ENCODE peak calls at places on chromosome 6, in eight cellular contexts. One of them, this sample, is unnamed.

GRCh38 chr6:157270916-157271315 is 52.4 kb downstream of the TMEM242 start:
- DNase-seq in GM13977: no peak
- DNase-seq in RWPE1: no peak
- DNase-seq in uterus: no peak
- DNase-seq in MCF 10A: no peak
- DNase-seq in heart left ventricle: no peak
- DNase-seq in transverse colon: no peak
- DNase-seq in thoracic aorta: no peak
- DNase-seq in this sample: no peak

GRCh38 chr6:141033101-141033500 is 1099.6 kb upstream of the GJE1 start:
- DNase-seq in RWPE1: peak
- DNase-seq in GM13977: no peak
- DNase-seq in heart left ventricle: no peak
- DNase-seq in uterus: no peak
- DNase-seq in thoracic aorta: no peak
- DNase-seq in MCF 10A: peak
- DNase-seq in transverse colon: no peak
- DNase-seq in this sample: no peak

GRCh38 chr6:143745160-143746133 is 67.7 kb downstream of the PHACTR2 start:
- DNase-seq in GM13977: no peak
- DNase-seq in uterus: no peak
- DNase-seq in transverse colon: peak
- DNase-seq in heart left ventricle: no peak
- DNase-seq in MCF 10A: peak
- DNase-seq in thoracic aorta: no peak
- DNase-seq in RWPE1: no peak
- DNase-seq in this sample: no peak

GRCh38 chr6:149864578-149865535 is 698 bp upstream of the LRP11 start:
- DNase-seq in RWPE1: peak
- DNase-seq in GM13977: peak
- DNase-seq in heart left ventricle: no peak
- DNase-seq in transverse colon: no peak
- DNase-seq in uterus: no peak
- DNase-seq in thoracic aorta: no peak
- DNase-seq in MCF 10A: peak
- DNase-seq in this sample: peak

GRCh38 chr6:166317261-166318212 is 9.3 kb upstream of the PRR18 start:
- DNase-seq in MCF 10A: no peak
- DNase-seq in uterus: no peak
- DNase-seq in transverse colon: no peak
- DNase-seq in GM13977: no peak
- DNase-seq in heart left ventricle: no peak
- DNase-seq in thoracic aorta: no peak
- DNase-seq in RWPE1: no peak
- DNase-seq in this sample: no peak

GRCh38 chr6:39048481-39049399 is at the start of gene GLP1R:
- DNase-seq in heart left ventricle: no peak
- DNase-seq in RWPE1: no peak
- DNase-seq in uterus: no peak
- DNase-seq in GM13977: no peak
- DNase-seq in transverse colon: no peak
- DNase-seq in thoracic aorta: no peak
- DNase-seq in MCF 10A: no peak
- DNase-seq in this sample: peak

GRCh38 chr6:144898741-144899140 is 613.6 kb downstream of the UTRN start:
- DNase-seq in uterus: no peak
- DNase-seq in transverse colon: no peak
- DNase-seq in thoracic aorta: no peak
- DNase-seq in GM13977: no peak
- DNase-seq in heart left ventricle: no peak
- DNase-seq in RWPE1: no peak
- DNase-seq in MCF 10A: no peak
- DNase-seq in this sample: no peak

GRCh38 chr6:45607818-45608217 is 230.1 kb upstream of the SUPT3H start:
- DNase-seq in heart left ventricle: no peak
- DNase-seq in MCF 10A: peak
- DNase-seq in GM13977: no peak
- DNase-seq in uterus: no peak
- DNase-seq in transverse colon: peak
- DNase-seq in RWPE1: no peak
- DNase-seq in thoracic aorta: no peak
- DNase-seq in this sample: no peak

GRCh38 chr6:140661691-140662090 is 1287.2 kb upstream of the CITED2 start:
- DNase-seq in thoracic aorta: no peak
- DNase-seq in RWPE1: no peak
- DNase-seq in GM13977: no peak
- DNase-seq in MCF 10A: no peak
- DNase-seq in heart left ventricle: no peak
- DNase-seq in transverse colon: no peak
- DNase-seq in uterus: no peak
- DNase-seq in this sample: no peak

GRCh38 chr6:40251609-40252008 is 317.3 kb upstream of the MOCS1 start:
- DNase-seq in heart left ventricle: no peak
- DNase-seq in thoracic aorta: no peak
- DNase-seq in MCF 10A: no peak
- DNase-seq in transverse colon: peak
- DNase-seq in uterus: no peak
- DNase-seq in GM13977: no peak
- DNase-seq in RWPE1: no peak
- DNase-seq in this sample: no peak

GRCh38 chr6:158764941-158765340 is 54.2 kb downstream of the EZR start:
- DNase-seq in heart left ventricle: no peak
- DNase-seq in uterus: no peak
- DNase-seq in transverse colon: no peak
- DNase-seq in MCF 10A: no peak
- DNase-seq in thoracic aorta: no peak
- DNase-seq in RWPE1: no peak
- DNase-seq in GM13977: no peak
- DNase-seq in this sample: no peak

GRCh38 chr6:89297695-89298351 is 17.3 kb downstream of the GABRR2 start:
- DNase-seq in uterus: peak
- DNase-seq in transverse colon: peak
- DNase-seq in GM13977: peak
- DNase-seq in MCF 10A: peak
- DNase-seq in heart left ventricle: peak
- DNase-seq in RWPE1: peak
- DNase-seq in thoracic aorta: peak
- DNase-seq in this sample: peak

GRCh38 chr6:17585766-17586502 is 14.2 kb upstream of the FAM8A1 start:
- DNase-seq in heart left ventricle: no peak
- DNase-seq in uterus: no peak
- DNase-seq in MCF 10A: no peak
- DNase-seq in RWPE1: peak
- DNase-seq in thoracic aorta: no peak
- DNase-seq in GM13977: no peak
- DNase-seq in transverse colon: no peak
- DNase-seq in this sample: no peak

GRCh38 chr6:156778615-156779205 is 1.5 kb downstream of the ARID1B start:
- DNase-seq in RWPE1: no peak
- DNase-seq in heart left ventricle: peak
- DNase-seq in transverse colon: peak
- DNase-seq in thoracic aorta: no peak
- DNase-seq in uterus: peak
- DNase-seq in GM13977: peak
- DNase-seq in MCF 10A: peak
- DNase-seq in this sample: peak

GRCh38 chr6:11495565-11496145 is 41.9 kb upstream of the TMEM170B start:
- DNase-seq in uterus: no peak
- DNase-seq in MCF 10A: no peak
- DNase-seq in heart left ventricle: no peak
- DNase-seq in transverse colon: no peak
- DNase-seq in GM13977: no peak
- DNase-seq in RWPE1: no peak
- DNase-seq in thoracic aorta: no peak
- DNase-seq in this sample: no peak

GRCh38 chr6:100833972-100834574 is 47.1 kb downstream of the ASCC3 start:
- DNase-seq in thoracic aorta: no peak
- DNase-seq in uterus: no peak
- DNase-seq in heart left ventricle: no peak
- DNase-seq in MCF 10A: no peak
- DNase-seq in transverse colon: no peak
- DNase-seq in RWPE1: no peak
- DNase-seq in GM13977: no peak
- DNase-seq in this sample: no peak

DNA sequence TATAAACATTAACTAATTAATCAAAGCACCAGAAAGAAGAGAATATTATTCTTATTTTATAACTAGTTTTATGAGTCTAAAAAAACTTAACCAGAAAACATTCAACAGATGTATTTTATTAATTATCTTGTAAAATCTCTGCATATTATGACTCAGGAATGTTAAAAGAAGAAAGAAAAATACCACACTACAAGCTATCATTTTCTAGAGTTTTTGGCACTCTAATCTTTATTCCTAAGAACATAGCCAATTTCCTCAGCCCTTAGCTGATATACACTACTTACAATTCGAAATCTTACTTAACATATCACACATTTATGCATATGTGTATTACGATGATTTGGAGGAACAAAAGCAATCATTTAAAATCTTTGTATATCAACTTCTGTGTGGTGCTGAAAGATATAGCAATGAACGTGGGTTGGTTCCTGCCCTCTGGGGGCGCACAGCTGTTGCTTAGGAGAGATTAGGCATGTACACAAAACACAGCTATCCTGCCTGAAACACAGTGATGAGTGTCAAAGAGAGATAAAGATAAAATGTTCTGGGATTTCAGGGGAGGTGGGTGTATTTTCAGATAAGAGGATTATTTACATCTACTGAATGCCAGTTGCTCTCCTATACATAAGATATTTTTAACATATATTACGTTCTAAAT is 404.5 kb downstream of the SYNE1 start:
- DNase-seq in heart left ventricle: peak
- DNase-seq in thoracic aorta: no peak
- DNase-seq in transverse colon: no peak
- DNase-seq in RWPE1: no peak
- DNase-seq in GM13977: no peak
- DNase-seq in MCF 10A: no peak
- DNase-seq in uterus: no peak
- DNase-seq in this sample: peak
- TF ChIP-seq CTCF in heart left ventricle: peak
- TF ChIP-seq CTCF in thoracic aorta: no peak
- TF ChIP-seq CTCF in transverse colon: no peak
- TF ChIP-seq CTCF in RWPE1: no peak
- TF ChIP-seq CTCF in GM13977: no peak
- TF ChIP-seq CTCF in MCF 10A: no peak
- TF ChIP-seq CTCF in uterus: no peak
- TF ChIP-seq CTCF in this sample: peak

GRCh38 chr6:43506667-43507471 is 3.3 kb downstream of the LRRC73 start:
- DNase-seq in heart left ventricle: peak
- DNase-seq in RWPE1: peak
- DNase-seq in thoracic aorta: no peak
- DNase-seq in GM13977: peak
- DNase-seq in uterus: peak
- DNase-seq in MCF 10A: peak
- DNase-seq in transverse colon: peak
- DNase-seq in this sample: peak

GRCh38 chr6:43510827-43511163 is 649 bp upstream of the LRRC73 start:
- DNase-seq in MCF 10A: no peak
- DNase-seq in thoracic aorta: no peak
- DNase-seq in transverse colon: peak
- DNase-seq in heart left ventricle: no peak
- DNase-seq in uterus: no peak
- DNase-seq in GM13977: no peak
- DNase-seq in RWPE1: no peak
- DNase-seq in this sample: no peak

GRCh38 chr6:43509984-43510826 is at the start of gene LRRC73:
- DNase-seq in GM13977: peak
- DNase-seq in RWPE1: peak
- DNase-seq in heart left ventricle: peak
- DNase-seq in transverse colon: peak
- DNase-seq in MCF 10A: peak
- DNase-seq in thoracic aorta: peak
- DNase-seq in uterus: peak
- DNase-seq in this sample: peak

GRCh38 chr6:43508481-43509141 is 1.5 kb downstream of the LRRC73 start:
- DNase-seq in heart left ventricle: no peak
- DNase-seq in RWPE1: no peak
- DNase-seq in GM13977: no peak
- DNase-seq in transverse colon: no peak
- DNase-seq in uterus: no peak
- DNase-seq in thoracic aorta: no peak
- DNase-seq in MCF 10A: no peak
- DNase-seq in this sample: no peak

DNA sequence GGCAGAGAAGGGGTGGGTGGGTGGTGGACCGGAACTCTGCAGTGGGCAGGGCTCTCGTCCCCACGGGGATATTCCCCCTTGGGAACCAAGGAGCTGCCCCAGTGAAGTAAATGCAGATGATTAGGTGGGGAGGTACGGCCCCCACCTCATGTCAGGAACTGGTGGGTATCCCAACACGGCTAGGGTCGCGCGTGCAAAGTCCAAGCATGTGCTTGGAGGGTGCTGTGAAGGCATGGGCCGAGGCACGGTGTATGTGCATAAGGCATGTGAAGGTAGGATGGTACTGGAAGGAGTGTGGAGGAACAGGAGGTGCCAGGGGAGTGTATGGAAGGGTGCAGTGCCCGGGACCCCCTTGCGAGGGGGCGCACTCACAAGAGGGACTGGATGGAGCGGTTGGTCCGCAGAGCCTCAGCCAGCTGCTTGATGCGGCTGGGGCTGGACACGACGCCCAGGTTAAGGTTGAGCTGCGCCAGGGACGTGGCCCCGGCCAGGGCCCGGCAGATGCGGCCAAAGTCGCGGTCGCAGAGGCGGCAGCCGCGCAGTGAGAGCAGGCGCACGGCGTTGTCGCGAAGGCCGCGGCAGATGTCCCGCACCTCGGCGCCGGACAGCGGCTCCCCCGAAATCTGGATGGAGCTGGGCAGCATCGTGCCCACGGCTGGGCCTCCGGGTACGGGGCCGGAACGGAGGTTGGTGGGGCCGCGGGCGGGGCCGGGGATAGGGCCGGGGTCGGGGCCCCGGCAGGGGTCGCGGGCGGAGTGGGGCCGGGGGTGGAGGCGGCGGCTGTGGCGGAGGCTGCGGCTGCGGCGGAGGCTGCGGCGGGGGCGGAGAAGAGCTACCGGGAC is 783 bp downstream of the LRRC73 start:
- DNase-seq in uterus: no peak
- DNase-seq in RWPE1: no peak
- DNase-seq in thoracic aorta: no peak
- DNase-seq in MCF 10A: no peak
- DNase-seq in heart left ventricle: no peak
- DNase-seq in GM13977: no peak
- DNase-seq in transverse colon: no peak
- DNase-seq in this sample: no peak
- TF ChIP-seq CTCF in uterus: no peak
- TF ChIP-seq CTCF in RWPE1: no peak
- TF ChIP-seq CTCF in thoracic aorta: no peak
- TF ChIP-seq CTCF in MCF 10A: no peak
- TF ChIP-seq CTCF in heart left ventricle: no peak
- TF ChIP-seq CTCF in GM13977: no peak
- TF ChIP-seq CTCF in transverse colon: no peak
- TF ChIP-seq CTCF in this sample: no peak

GRCh38 chr6:815348-815738 is 122.4 kb upstream of the EXOC2 start:
- DNase-seq in RWPE1: no peak
- DNase-seq in MCF 10A: no peak
- DNase-seq in GM13977: no peak
- DNase-seq in transverse colon: no peak
- DNase-seq in heart left ventricle: no peak
- DNase-seq in uterus: no peak
- DNase-seq in thoracic aorta: no peak
- DNase-seq in this sample: no peak
- TF ChIP-seq CTCF in RWPE1: no peak
- TF ChIP-seq CTCF in MCF 10A: no peak
- TF ChIP-seq CTCF in GM13977: no peak
- TF ChIP-seq CTCF in transverse colon: no peak
- TF ChIP-seq CTCF in heart left ventricle: peak
- TF ChIP-seq CTCF in uterus: no peak
- TF ChIP-seq CTCF in thoracic aorta: no peak
- TF ChIP-seq CTCF in this sample: no peak

GRCh38 chr6:29011276-29011734 is 6.2 kb upstream of the ZNF311 start:
- DNase-seq in GM13977: peak
- DNase-seq in uterus: peak
- DNase-seq in thoracic aorta: no peak
- DNase-seq in MCF 10A: no peak
- DNase-seq in heart left ventricle: peak
- DNase-seq in RWPE1: peak
- DNase-seq in transverse colon: peak
- DNase-seq in this sample: peak
- TF ChIP-seq CTCF in GM13977: no peak
- TF ChIP-seq CTCF in uterus: no peak
- TF ChIP-seq CTCF in thoracic aorta: no peak
- TF ChIP-seq CTCF in MCF 10A: no peak
- TF ChIP-seq CTCF in heart left ventricle: no peak
- TF ChIP-seq CTCF in RWPE1: no peak
- TF ChIP-seq CTCF in transverse colon: no peak
- TF ChIP-seq CTCF in this sample: no peak

This sample was measured in activated CD8-positive, alpha-beta T cell treated with anti-CD3 and anti-CD28 coated beads for 36 hours.